ENCODE peak calls at places on chromosomes 5 and 9, in four cellular contexts. One of them, this sample, is unnamed.

GRCh38 chr9:86279839-86280238 is 2.5 kb downstream of the ISCA1 start:
- DNase-seq in RPMI8226: no peak
- DNase-seq in activated CD8-positive, alpha-beta memory T cell treated with anti-CD3 and anti-CD28 coated beads for 48 hours: no peak
- DNase-seq in fibroblast of the aortic adventitia: no peak
- DNase-seq in this sample: no peak

GRCh38 chr9:72557549-72557948 is 36.1 kb downstream of the TMC1 start:
- DNase-seq in RPMI8226: no peak
- DNase-seq in activated CD8-positive, alpha-beta memory T cell treated with anti-CD3 and anti-CD28 coated beads for 48 hours: peak
- DNase-seq in fibroblast of the aortic adventitia: peak
- DNase-seq in this sample: peak

GRCh38 chr9:95005276-95006141 is 279.0 kb downstream of the AOPEP start:
- DNase-seq in RPMI8226: no peak
- DNase-seq in activated CD8-positive, alpha-beta memory T cell treated with anti-CD3 and anti-CD28 coated beads for 48 hours: no peak
- DNase-seq in fibroblast of the aortic adventitia: peak
- DNase-seq in this sample: no peak

GRCh38 chr9:109497193-109498165 is 628 bp downstream of the PTPN3 start:
- DNase-seq in RPMI8226: no peak
- DNase-seq in activated CD8-positive, alpha-beta memory T cell treated with anti-CD3 and anti-CD28 coated beads for 48 hours: no peak
- DNase-seq in fibroblast of the aortic adventitia: no peak
- DNase-seq in this sample: no peak

GRCh38 chr9:136673970-136674785 is 11.5 kb downstream of the EGFL7 start:
- DNase-seq in RPMI8226: no peak
- DNase-seq in activated CD8-positive, alpha-beta memory T cell treated with anti-CD3 and anti-CD28 coated beads for 48 hours: no peak
- DNase-seq in fibroblast of the aortic adventitia: no peak
- DNase-seq in this sample: no peak

GRCh38 chr9:133894377-133895321 is 97.5 kb downstream of the VAV2 start:
- DNase-seq in RPMI8226: no peak
- DNase-seq in activated CD8-positive, alpha-beta memory T cell treated with anti-CD3 and anti-CD28 coated beads for 48 hours: no peak
- DNase-seq in fibroblast of the aortic adventitia: no peak
- DNase-seq in this sample: no peak

GRCh38 chr5:65163698-65164097 is 318.0 kb downstream of the ADAMTS6 start:
- DNase-seq in RPMI8226: no peak
- DNase-seq in activated CD8-positive, alpha-beta memory T cell treated with anti-CD3 and anti-CD28 coated beads for 48 hours: no peak
- DNase-seq in fibroblast of the aortic adventitia: peak
- DNase-seq in this sample: no peak

GRCh38 chr9:69801994-69802393 is 18.6 kb upstream of the CFAP95 start:
- DNase-seq in RPMI8226: no peak
- DNase-seq in activated CD8-positive, alpha-beta memory T cell treated with anti-CD3 and anti-CD28 coated beads for 48 hours: no peak
- DNase-seq in fibroblast of the aortic adventitia: no peak
- DNase-seq in this sample: no peak

GRCh38 chr5:92678576-92679105 is 902.4 kb downstream of the NR2F1-AS1 start:
- DNase-seq in RPMI8226: peak
- DNase-seq in activated CD8-positive, alpha-beta memory T cell treated with anti-CD3 and anti-CD28 coated beads for 48 hours: no peak
- DNase-seq in fibroblast of the aortic adventitia: peak
- DNase-seq in this sample: no peak